ENCODE peak calls at places on chromosome 13, in six cellular contexts. One of them, this sample, is unnamed.

GRCh38 chr13:49314344-49314882 is 66.7 kb downstream of the CDADC1 start:
- DNase-seq in activated T-cell treated with anti-CD3 and anti-CD28 coated beads, Interleukin-2, amount 50 U/mL, for 4 hours: no peak
- DNase-seq in stimulated activated CD4-positive, alpha-beta T cell treated with anti-CD3 and anti-CD28 coated beads, TNF-alpha, amount 100 ng/mL, for 1 hour: no peak
- DNase-seq in ureter: no peak
- DNase-seq in transverse colon: no peak
- DNase-seq in non-pigmented ciliary epithelial cell: no peak
- DNase-seq in this sample: no peak

GRCh38 chr13:43265028-43265427 is 241.6 kb downstream of the DNAJC15 start:
- DNase-seq in ureter: no peak
- DNase-seq in transverse colon: no peak
- DNase-seq in non-pigmented ciliary epithelial cell: no peak
- DNase-seq in stimulated activated CD4-positive, alpha-beta T cell treated with anti-CD3 and anti-CD28 coated beads, TNF-alpha, amount 100 ng/mL, for 1 hour: no peak
- DNase-seq in activated T-cell treated with anti-CD3 and anti-CD28 coated beads, Interleukin-2, amount 50 U/mL, for 4 hours: no peak
- DNase-seq in this sample: no peak

GRCh38 chr13:41008349-41008980 is 10.7 kb downstream of the ELF1 start:
- DNase-seq in stimulated activated CD4-positive, alpha-beta T cell treated with anti-CD3 and anti-CD28 coated beads, TNF-alpha, amount 100 ng/mL, for 1 hour: no peak
- DNase-seq in activated T-cell treated with anti-CD3 and anti-CD28 coated beads, Interleukin-2, amount 50 U/mL, for 4 hours: no peak
- DNase-seq in transverse colon: no peak
- DNase-seq in non-pigmented ciliary epithelial cell: peak
- DNase-seq in ureter: no peak
- DNase-seq in this sample: no peak

GRCh38 chr13:20796791-20797513 is 23.2 kb upstream of the EEF1AKMT1 start:
- DNase-seq in transverse colon: no peak
- DNase-seq in non-pigmented ciliary epithelial cell: no peak
- DNase-seq in ureter: no peak
- DNase-seq in stimulated activated CD4-positive, alpha-beta T cell treated with anti-CD3 and anti-CD28 coated beads, TNF-alpha, amount 100 ng/mL, for 1 hour: no peak
- DNase-seq in activated T-cell treated with anti-CD3 and anti-CD28 coated beads, Interleukin-2, amount 50 U/mL, for 4 hours: no peak
- DNase-seq in this sample: no peak

GRCh38 chr13:73168993-73169401 is 110.2 kb downstream of the KLF5 start:
- DNase-seq in transverse colon: peak
- DNase-seq in activated T-cell treated with anti-CD3 and anti-CD28 coated beads, Interleukin-2, amount 50 U/mL, for 4 hours: no peak
- DNase-seq in stimulated activated CD4-positive, alpha-beta T cell treated with anti-CD3 and anti-CD28 coated beads, TNF-alpha, amount 100 ng/mL, for 1 hour: no peak
- DNase-seq in non-pigmented ciliary epithelial cell: no peak
- DNase-seq in ureter: peak
- DNase-seq in this sample: no peak

GRCh38 chr13:105965910-105966309 is 569.6 kb downstream of the EFNB2 start:
- DNase-seq in activated T-cell treated with anti-CD3 and anti-CD28 coated beads, Interleukin-2, amount 50 U/mL, for 4 hours: no peak
- DNase-seq in transverse colon: no peak
- DNase-seq in ureter: no peak
- DNase-seq in stimulated activated CD4-positive, alpha-beta T cell treated with anti-CD3 and anti-CD28 coated beads, TNF-alpha, amount 100 ng/mL, for 1 hour: no peak
- DNase-seq in non-pigmented ciliary epithelial cell: no peak
- DNase-seq in this sample: no peak

GRCh38 chr13:25249001-25249543 is 38.2 kb downstream of the MTMR6 start:
- DNase-seq in transverse colon: no peak
- DNase-seq in ureter: no peak
- DNase-seq in non-pigmented ciliary epithelial cell: peak
- DNase-seq in stimulated activated CD4-positive, alpha-beta T cell treated with anti-CD3 and anti-CD28 coated beads, TNF-alpha, amount 100 ng/mL, for 1 hour: no peak
- DNase-seq in activated T-cell treated with anti-CD3 and anti-CD28 coated beads, Interleukin-2, amount 50 U/mL, for 4 hours: no peak
- DNase-seq in this sample: no peak

GRCh38 chr13:44300895-44301638 is 72.6 kb upstream of the SERP2 start:
- DNase-seq in activated T-cell treated with anti-CD3 and anti-CD28 coated beads, Interleukin-2, amount 50 U/mL, for 4 hours: no peak
- DNase-seq in stimulated activated CD4-positive, alpha-beta T cell treated with anti-CD3 and anti-CD28 coated beads, TNF-alpha, amount 100 ng/mL, for 1 hour: no peak
- DNase-seq in non-pigmented ciliary epithelial cell: peak
- DNase-seq in transverse colon: no peak
- DNase-seq in ureter: peak
- DNase-seq in this sample: no peak

GRCh38 chr13:108597943-108598342 is 31.5 kb upstream of the MYO16 start:
- DNase-seq in non-pigmented ciliary epithelial cell: no peak
- DNase-seq in transverse colon: no peak
- DNase-seq in activated T-cell treated with anti-CD3 and anti-CD28 coated beads, Interleukin-2, amount 50 U/mL, for 4 hours: no peak
- DNase-seq in stimulated activated CD4-positive, alpha-beta T cell treated with anti-CD3 and anti-CD28 coated beads, TNF-alpha, amount 100 ng/mL, for 1 hour: no peak
- DNase-seq in ureter: no peak
- DNase-seq in this sample: no peak

GRCh38 chr13:98959775-98960325 is 18.0 kb downstream of the DOCK9 start:
- DNase-seq in ureter: no peak
- DNase-seq in non-pigmented ciliary epithelial cell: no peak
- DNase-seq in stimulated activated CD4-positive, alpha-beta T cell treated with anti-CD3 and anti-CD28 coated beads, TNF-alpha, amount 100 ng/mL, for 1 hour: no peak
- DNase-seq in activated T-cell treated with anti-CD3 and anti-CD28 coated beads, Interleukin-2, amount 50 U/mL, for 4 hours: no peak
- DNase-seq in transverse colon: no peak
- DNase-seq in this sample: no peak

GRCh38 chr13:110164706-110165105 is 142.3 kb downstream of the COL4A1 start:
- DNase-seq in ureter: peak
- DNase-seq in activated T-cell treated with anti-CD3 and anti-CD28 coated beads, Interleukin-2, amount 50 U/mL, for 4 hours: no peak
- DNase-seq in non-pigmented ciliary epithelial cell: no peak
- DNase-seq in stimulated activated CD4-positive, alpha-beta T cell treated with anti-CD3 and anti-CD28 coated beads, TNF-alpha, amount 100 ng/mL, for 1 hour: no peak
- DNase-seq in transverse colon: no peak
- DNase-seq in this sample: no peak

GRCh38 chr13:36912369-36912768 is 7.7 kb downstream of the SMAD9 start:
- DNase-seq in transverse colon: no peak
- DNase-seq in activated T-cell treated with anti-CD3 and anti-CD28 coated beads, Interleukin-2, amount 50 U/mL, for 4 hours: no peak
- DNase-seq in non-pigmented ciliary epithelial cell: no peak
- DNase-seq in ureter: no peak
- DNase-seq in stimulated activated CD4-positive, alpha-beta T cell treated with anti-CD3 and anti-CD28 coated beads, TNF-alpha, amount 100 ng/mL, for 1 hour: no peak
- DNase-seq in this sample: no peak

GRCh38 chr13:88592105-88592504 is 920.9 kb downstream of the SLITRK5 start:
- DNase-seq in activated T-cell treated with anti-CD3 and anti-CD28 coated beads, Interleukin-2, amount 50 U/mL, for 4 hours: no peak
- DNase-seq in stimulated activated CD4-positive, alpha-beta T cell treated with anti-CD3 and anti-CD28 coated beads, TNF-alpha, amount 100 ng/mL, for 1 hour: no peak
- DNase-seq in ureter: no peak
- DNase-seq in non-pigmented ciliary epithelial cell: no peak
- DNase-seq in transverse colon: no peak
- DNase-seq in this sample: no peak

GRCh38 chr13:88042489-88042888 is 371.3 kb downstream of the SLITRK5 start:
- DNase-seq in non-pigmented ciliary epithelial cell: peak
- DNase-seq in ureter: no peak
- DNase-seq in stimulated activated CD4-positive, alpha-beta T cell treated with anti-CD3 and anti-CD28 coated beads, TNF-alpha, amount 100 ng/mL, for 1 hour: no peak
- DNase-seq in transverse colon: no peak
- DNase-seq in activated T-cell treated with anti-CD3 and anti-CD28 coated beads, Interleukin-2, amount 50 U/mL, for 4 hours: no peak
- DNase-seq in this sample: no peak

GRCh38 chr13:110506859-110507566 is 54.5 kb downstream of the RAB20 start:
- DNase-seq in transverse colon: peak
- DNase-seq in stimulated activated CD4-positive, alpha-beta T cell treated with anti-CD3 and anti-CD28 coated beads, TNF-alpha, amount 100 ng/mL, for 1 hour: no peak
- DNase-seq in activated T-cell treated with anti-CD3 and anti-CD28 coated beads, Interleukin-2, amount 50 U/mL, for 4 hours: no peak
- DNase-seq in ureter: peak
- DNase-seq in non-pigmented ciliary epithelial cell: no peak
- DNase-seq in this sample: no peak

GRCh38 chr13:20684041-20684440 is 19.5 kb upstream of the IL17D start:
- DNase-seq in ureter: no peak
- DNase-seq in transverse colon: no peak
- DNase-seq in stimulated activated CD4-positive, alpha-beta T cell treated with anti-CD3 and anti-CD28 coated beads, TNF-alpha, amount 100 ng/mL, for 1 hour: no peak
- DNase-seq in activated T-cell treated with anti-CD3 and anti-CD28 coated beads, Interleukin-2, amount 50 U/mL, for 4 hours: no peak
- DNase-seq in non-pigmented ciliary epithelial cell: no peak
- DNase-seq in this sample: no peak